ENCODE peak calls at places on chromosomes 13 and 19, in eight cellular contexts. One of them, this sample, is unnamed.
A peak's percentile ranks its signal among the peaks of the same experiment; 100 is the strongest.

GRCh38 chr19:4704317-4704673 is 19.3 kb downstream of the DPP9 start:
- DNase-seq in DMS 273 treated with DMSO at 0.1 percent for 48 hours: no peak
- DNase-seq in Right ventricle myocardium superior: no peak
- DNase-seq in activated CD4-positive, alpha-beta memory T cell treated with anti-CD3 and anti-CD28 coated beads for 36 hours: no peak
- DNase-seq in T-helper 1 cell: no peak
- DNase-seq in M059J: no peak
- DNase-seq in iPS-NIHi11: no peak
- DNase-seq in left ventricle myocardium inferior: no peak
- DNase-seq in this sample: no peak

GRCh38 chr19:18156841-18157464 is 4.0 kb downstream of the PIK3R2 start:
- DNase-seq in Right ventricle myocardium superior: peak; percentile 91
- DNase-seq in left ventricle myocardium inferior: peak; percentile 86
- DNase-seq in activated CD4-positive, alpha-beta memory T cell treated with anti-CD3 and anti-CD28 coated beads for 36 hours: no peak
- DNase-seq in iPS-NIHi11: no peak
- DNase-seq in T-helper 1 cell: no peak
- DNase-seq in DMS 273 treated with DMSO at 0.1 percent for 48 hours: peak; percentile 96
- DNase-seq in M059J: peak; percentile 64
- DNase-seq in this sample: peak; percentile 92

GRCh38 chr19:19591133-19591825 is 27.2 kb downstream of the PBX4 start:
- DNase-seq in activated CD4-positive, alpha-beta memory T cell treated with anti-CD3 and anti-CD28 coated beads for 36 hours: peak; percentile 89
- DNase-seq in iPS-NIHi11: peak; percentile 55
- DNase-seq in DMS 273 treated with DMSO at 0.1 percent for 48 hours: no peak
- DNase-seq in M059J: peak; percentile 97
- DNase-seq in T-helper 1 cell: peak; percentile 57
- DNase-seq in Right ventricle myocardium superior: no peak
- DNase-seq in left ventricle myocardium inferior: no peak
- DNase-seq in this sample: no peak

GRCh38 chr13:93477238-93477637 is 250.6 kb downstream of the GPC6 start:
- DNase-seq in Right ventricle myocardium superior: no peak
- DNase-seq in M059J: no peak
- DNase-seq in activated CD4-positive, alpha-beta memory T cell treated with anti-CD3 and anti-CD28 coated beads for 36 hours: no peak
- DNase-seq in left ventricle myocardium inferior: no peak
- DNase-seq in T-helper 1 cell: no peak
- DNase-seq in iPS-NIHi11: no peak
- DNase-seq in DMS 273 treated with DMSO at 0.1 percent for 48 hours: no peak
- DNase-seq in this sample: no peak

GRCh38 chr19:48745208-48745995 is 1.3 kb downstream of the IZUMO1 start:
- DNase-seq in Right ventricle myocardium superior: peak; percentile 60
- DNase-seq in T-helper 1 cell: peak; percentile 54
- DNase-seq in DMS 273 treated with DMSO at 0.1 percent for 48 hours: peak; percentile 43
- DNase-seq in iPS-NIHi11: peak; percentile 65
- DNase-seq in left ventricle myocardium inferior: no peak
- DNase-seq in M059J: peak; percentile 67
- DNase-seq in activated CD4-positive, alpha-beta memory T cell treated with anti-CD3 and anti-CD28 coated beads for 36 hours: peak; percentile 63
- DNase-seq in this sample: no peak

GRCh38 chr13:73598021-73598712 is 536.0 kb downstream of the KLF12 start:
- DNase-seq in Right ventricle myocardium superior: no peak
- DNase-seq in T-helper 1 cell: no peak
- DNase-seq in M059J: peak; percentile 31
- DNase-seq in left ventricle myocardium inferior: no peak
- DNase-seq in iPS-NIHi11: no peak
- DNase-seq in activated CD4-positive, alpha-beta memory T cell treated with anti-CD3 and anti-CD28 coated beads for 36 hours: no peak
- DNase-seq in DMS 273 treated with DMSO at 0.1 percent for 48 hours: no peak
- DNase-seq in this sample: no peak

GRCh38 chr13:102128216-102128800 is 273.5 kb downstream of the FGF14 start:
- DNase-seq in T-helper 1 cell: no peak
- DNase-seq in left ventricle myocardium inferior: no peak
- DNase-seq in Right ventricle myocardium superior: no peak
- DNase-seq in activated CD4-positive, alpha-beta memory T cell treated with anti-CD3 and anti-CD28 coated beads for 36 hours: no peak
- DNase-seq in DMS 273 treated with DMSO at 0.1 percent for 48 hours: no peak
- DNase-seq in M059J: peak; percentile 62
- DNase-seq in iPS-NIHi11: no peak
- DNase-seq in this sample: no peak

GRCh38 chr19:3065675-3066357 is 3.5 kb upstream of the TLE5 start:
- DNase-seq in M059J: no peak
- DNase-seq in activated CD4-positive, alpha-beta memory T cell treated with anti-CD3 and anti-CD28 coated beads for 36 hours: no peak
- DNase-seq in Right ventricle myocardium superior: no peak
- DNase-seq in iPS-NIHi11: no peak
- DNase-seq in T-helper 1 cell: no peak
- DNase-seq in DMS 273 treated with DMSO at 0.1 percent for 48 hours: no peak
- DNase-seq in left ventricle myocardium inferior: no peak
- DNase-seq in this sample: no peak

GRCh38 chr19:11125994-11126685 is 29.4 kb downstream of the SPC24 start:
- DNase-seq in iPS-NIHi11: peak; percentile 76
- DNase-seq in M059J: peak; percentile 73
- DNase-seq in T-helper 1 cell: peak; percentile 72
- DNase-seq in left ventricle myocardium inferior: peak; percentile 80
- DNase-seq in activated CD4-positive, alpha-beta memory T cell treated with anti-CD3 and anti-CD28 coated beads for 36 hours: peak; percentile 82
- DNase-seq in DMS 273 treated with DMSO at 0.1 percent for 48 hours: peak; percentile 22
- DNase-seq in Right ventricle myocardium superior: peak; percentile 87
- DNase-seq in this sample: peak; percentile 93

GRCh38 chr13:61410669-61411297 is 4.9 kb downstream of the PCDH20 start:
- DNase-seq in M059J: no peak
- DNase-seq in DMS 273 treated with DMSO at 0.1 percent for 48 hours: no peak
- DNase-seq in activated CD4-positive, alpha-beta memory T cell treated with anti-CD3 and anti-CD28 coated beads for 36 hours: no peak
- DNase-seq in left ventricle myocardium inferior: no peak
- DNase-seq in Right ventricle myocardium superior: no peak
- DNase-seq in T-helper 1 cell: no peak
- DNase-seq in iPS-NIHi11: peak; percentile 41
- DNase-seq in this sample: no peak

GRCh38 chr13:25588336-25589060 is 216.7 kb downstream of the ATP8A2 start:
- DNase-seq in DMS 273 treated with DMSO at 0.1 percent for 48 hours: no peak
- DNase-seq in M059J: no peak
- DNase-seq in activated CD4-positive, alpha-beta memory T cell treated with anti-CD3 and anti-CD28 coated beads for 36 hours: no peak
- DNase-seq in Right ventricle myocardium superior: no peak
- DNase-seq in iPS-NIHi11: peak; percentile 10
- DNase-seq in left ventricle myocardium inferior: no peak
- DNase-seq in T-helper 1 cell: no peak
- DNase-seq in this sample: no peak

GRCh38 chr19:45175663-45176345 is 2.2 kb downstream of the TRAPPC6A start:
- DNase-seq in activated CD4-positive, alpha-beta memory T cell treated with anti-CD3 and anti-CD28 coated beads for 36 hours: no peak
- DNase-seq in DMS 273 treated with DMSO at 0.1 percent for 48 hours: no peak
- DNase-seq in T-helper 1 cell: no peak
- DNase-seq in M059J: no peak
- DNase-seq in iPS-NIHi11: no peak
- DNase-seq in left ventricle myocardium inferior: no peak
- DNase-seq in Right ventricle myocardium superior: no peak
- DNase-seq in this sample: no peak

This sample was measured in posterior vena cava.